ENCODE peak calls at places on chromosomes 2 and 18, in four cellular contexts. T is foreskin fibroblast; K is CD8-positive, alpha-beta T cell; D is H7. L is an unnamed sample.

GRCh38 chr18:58502628-58503027 is 126.3 kb downstream of the ALPK2 start:
- DNase-seq in T (no peak), K (no peak), D (no peak), L (no peak)

GRCh38 chr18:3985664-3986063 is 469.4 kb downstream of the DLGAP1 start:
- DNase-seq in T (no peak), K (no peak), D (no peak), L (no peak)

GRCh38 chr18:24315170-24315569 is 82.5 kb downstream of the OSBPL1A start:
- DNase-seq in T (peak; percentile 6), K (no peak), D (no peak), L (no peak)

GRCh38 chr2:235689427-235689853 is 195.6 kb downstream of the AGAP1 start:
- DNase-seq in T (no peak), K (no peak), D (no peak), L (no peak)

GRCh38 chr2:109457366-109457765 is 156.4 kb downstream of the SEPTIN10 start:
- DNase-seq in T (no peak), K (no peak), D (no peak), L (no peak)

GRCh38 chr18:34352385-34353163 is 127.9 kb upstream of the NOL4 start:
- DNase-seq in T (no peak), K (no peak), D (peak; percentile 13), L (no peak)

GRCh38 chr2:205675861-205676516 is 6.3 kb upstream of the NRP2 start:
- DNase-seq in T (no peak), K (no peak), D (peak; percentile 51), L (no peak)

GRCh38 chr2:62222674-62223073 is 26.8 kb downstream of the B3GNT2 start:
- DNase-seq in T (no peak), K (no peak), D (no peak), L (no peak)

GRCh38 chr2:37648316-37649011 is 23.0 kb downstream of the CDC42EP3 start:
- DNase-seq in T (no peak), K (no peak), D (no peak), L (peak; percentile 45)

GRCh38 chr2:223536546-223536945 is 65.6 kb downstream of the SCG2 start:
- DNase-seq in T (no peak), K (no peak), D (no peak), L (no peak)

GRCh38 chr2:122736279-122736678 is 980.8 kb downstream of the TSN start:
- DNase-seq in T (no peak), K (no peak), D (no peak), L (no peak)

GRCh38 chr18:67916142-67916541 is 399.6 kb upstream of the DSEL start:
- DNase-seq in T (no peak), K (no peak), D (no peak), L (no peak)

GRCh38 chr2:240579771-240580614 is 6.5 kb upstream of the CAPN10 start:
- DNase-seq in T (peak; percentile 89), K (peak; percentile 67), D (peak; percentile 84), L (peak; percentile 71)

GRCh38 chr2:36380624-36381481 is 25.3 kb downstream of the CRIM1 start:
- DNase-seq in T (peak; percentile 53), K (no peak), D (peak; percentile 66), L (no peak)

GRCh38 chr2:138373993-138374408 is 127.6 kb upstream of the SPOPL start:
- DNase-seq in T (peak; percentile 34), K (no peak), D (peak; percentile 13), L (no peak)

GRCh38 chr18:79919089-79919488 is 32.4 kb downstream of the SLC66A2 start:
- DNase-seq in T (no peak), K (no peak), D (no peak), L (no peak)

GRCh38 chr18:58150772-58151171 is 106.7 kb downstream of the NEDD4L start:
- DNase-seq in T (no peak), K (no peak), D (no peak), L (no peak)

GRCh38 chr2:88590998-88591613 is 36.2 kb downstream of the EIF2AK3 start:
- DNase-seq in T (peak; percentile 47), K (peak; percentile 5), D (peak; percentile 25), L (no peak)

DNA sequence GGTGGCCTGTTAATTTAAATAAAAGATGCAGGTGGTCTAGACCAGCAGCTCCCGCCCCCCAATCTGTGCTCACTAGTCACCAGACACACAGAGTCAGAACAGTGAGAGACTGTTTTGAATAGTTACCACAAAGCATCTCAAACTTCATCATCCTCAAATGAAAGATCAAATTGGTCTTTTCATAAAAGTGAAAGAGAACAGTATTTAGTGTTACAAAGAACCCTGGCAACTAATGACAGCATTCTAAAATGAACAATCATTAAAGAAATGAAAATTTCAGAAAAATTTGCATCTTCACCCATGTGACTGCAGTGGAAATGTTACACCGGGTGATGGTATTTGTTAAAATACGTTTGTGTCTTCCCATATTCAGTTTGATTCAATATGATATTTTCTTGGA is 65.5 kb upstream of the PMAIP1 start:
- DNase-seq in T (no peak), K (no peak), D (no peak), L (no peak)
- H3K4me3 ChIP-seq in T (no peak overlapping the region), K (no peak overlapping the region), D (no peak overlapping the region), L (no peak overlapping the region)

DNA sequence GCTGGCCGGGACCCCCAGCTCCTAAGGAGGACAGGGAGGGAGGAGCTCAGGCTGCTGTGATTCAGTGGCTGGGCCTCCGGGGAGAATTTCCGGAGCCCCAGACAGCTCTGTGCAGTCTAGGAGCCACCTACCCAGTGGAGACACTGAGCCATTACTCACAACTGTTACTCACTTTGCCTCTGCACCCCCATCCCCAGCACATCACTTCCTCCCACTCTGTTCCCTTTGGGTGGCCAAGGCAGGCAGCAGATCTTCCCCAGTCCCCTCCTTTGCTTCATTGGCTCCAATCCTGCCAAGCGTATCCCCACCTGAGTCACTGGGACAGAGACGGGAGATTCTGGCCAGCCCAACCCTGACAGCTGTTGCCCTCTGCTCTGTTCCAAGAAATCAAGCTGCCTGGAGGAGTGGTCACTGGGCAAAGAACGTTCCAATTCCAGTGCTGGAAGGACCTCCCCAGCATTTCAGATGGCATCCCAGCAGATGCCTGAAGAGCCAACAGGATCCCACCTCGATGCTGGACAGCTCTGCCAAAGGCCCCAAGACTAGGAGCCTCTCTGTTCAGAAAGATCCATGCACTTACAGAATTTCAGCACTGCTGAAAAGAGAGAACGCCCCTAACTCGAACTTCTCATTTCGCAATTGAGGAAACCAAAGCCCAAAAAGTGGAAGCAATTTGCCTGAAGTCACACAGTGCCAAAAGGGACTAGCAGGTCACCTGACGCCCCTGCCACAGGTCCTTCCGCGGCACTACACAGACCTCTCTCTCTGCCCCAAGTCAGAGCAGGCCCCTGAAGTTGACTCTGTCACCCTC is 68.3 kb downstream of the TNS1 start:
- DNase-seq in T (peak; percentile 92), K (no peak), D (no peak), L (no peak)
- H3K4me3 ChIP-seq in T (no peak overlapping the region), K (no peak overlapping the region), D (no peak overlapping the region), L (no peak overlapping the region)

DNA sequence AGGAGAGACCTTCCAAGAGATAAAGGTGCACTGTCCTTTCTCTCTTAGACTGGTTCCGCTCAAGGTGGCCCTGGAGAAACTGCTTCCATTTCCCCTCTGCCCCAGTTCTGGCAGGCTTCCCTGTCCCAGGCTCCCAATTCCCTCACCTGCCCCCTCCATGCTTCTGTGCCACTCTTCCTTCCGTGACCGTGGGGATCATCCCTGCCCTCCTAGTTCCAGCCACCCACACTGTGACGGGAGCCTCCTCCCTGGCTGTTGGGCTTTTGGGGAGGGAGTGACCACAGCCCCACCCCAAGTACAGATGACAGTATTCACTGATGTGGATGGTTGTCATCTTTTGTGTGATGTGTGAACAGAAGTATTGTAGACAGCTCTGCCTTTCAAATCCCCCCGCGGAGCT is 2.8 kb downstream of the IMPA2 start:
- DNase-seq in T (no peak), K (no peak), D (peak; percentile 21), L (no peak)
- H3K4me3 ChIP-seq in T (no peak overlapping the region), K (no peak overlapping the region), D (no peak overlapping the region), L (no peak overlapping the region)

GRCh38 chr2:68736086-68736485 is 1.5 kb downstream of the ARHGAP25 start:
- DNase-seq in T (no peak), K (no peak), D (no peak), L (no peak)
- H3K4me3 ChIP-seq in T (no peak overlapping the region), K (peak overlapping the region; percentile 61), D (no peak overlapping the region), L (peak overlapping the region; percentile 75)

GRCh38 chr2:202148515-202149154 is 75.6 kb downstream of the KIAA2012 start:
- DNase-seq in T (no peak), K (no peak), D (no peak), L (no peak)
- H3K4me3 ChIP-seq in T (no peak overlapping the region), K (no peak overlapping the region), D (no peak overlapping the region), L (no peak overlapping the region)

GRCh38 chr2:187542123-187542522 is 12.1 kb downstream of the TFPI start:
- DNase-seq in T (no peak), K (no peak), D (no peak), L (no peak)
- H3K4me3 ChIP-seq in T (no peak overlapping the region), K (no peak overlapping the region), D (no peak overlapping the region), L (no peak overlapping the region)

GRCh38 chr2:43852196-43852730 is 13.5 kb downstream of the ABCG8 start:
- DNase-seq in T (no peak), K (no peak), D (no peak), L (no peak)

GRCh38 chr2:43855292-43855691 is 16.5 kb downstream of the ABCG8 start:
- DNase-seq in T (no peak), K (no peak), D (no peak), L (no peak)

GRCh38 chr2:43853141-43854081 is 14.6 kb downstream of the ABCG8 start:
- DNase-seq in T (no peak), K (no peak), D (peak; percentile 10), L (no peak)

GRCh38 chr2:43851026-43851980 is 12.5 kb downstream of the ABCG8 start:
- DNase-seq in T (no peak), K (no peak), D (peak; percentile 19), L (no peak)

GRCh38 chr2:43854671-43855070 is 15.9 kb downstream of the ABCG8 start:
- DNase-seq in T (no peak), K (no peak), D (peak; percentile 5), L (no peak)
- H3K4me3 ChIP-seq in T (no peak overlapping the region), K (no peak overlapping the region), D (no peak overlapping the region), L (no peak overlapping the region)